ENCODE peak calls at places on chromosome 10, in five cellular contexts. One of them, this sample, is unnamed.
A peak's percentile ranks its signal among the peaks of the same experiment; 100 is the strongest.

GRCh38 chr10:7482992-7483391 is 72.2 kb upstream of the SFMBT2 start:
- DNase-seq in HCT116: no peak
- DNase-seq in K562: no peak
- DNase-seq in HepG2: no peak
- DNase-seq in GM12878: no peak
- DNase-seq in this sample: no peak

GRCh38 chr10:78899996-78900714 is 168.6 kb upstream of the ZMIZ1 start:
- DNase-seq in HCT116: no peak
- DNase-seq in K562: no peak
- DNase-seq in HepG2: peak; percentile 38
- DNase-seq in GM12878: no peak
- DNase-seq in this sample: peak; percentile 45

GRCh38 chr10:111057006-111057405 is 19.8 kb upstream of the ADRA2A start:
- DNase-seq in HCT116: no peak
- DNase-seq in K562: no peak
- DNase-seq in HepG2: no peak
- DNase-seq in GM12878: no peak
- DNase-seq in this sample: no peak

GRCh38 chr10:131841669-131842139 is 59.1 kb upstream of the PPP2R2D start:
- DNase-seq in HCT116: no peak
- DNase-seq in K562: no peak
- DNase-seq in HepG2: no peak
- DNase-seq in GM12878: no peak
- DNase-seq in this sample: no peak

GRCh38 chr10:23359692-23360380 is 15.2 kb upstream of the C10orf67 start:
- DNase-seq in HCT116: no peak
- DNase-seq in K562: no peak
- DNase-seq in HepG2: no peak
- DNase-seq in GM12878: no peak
- DNase-seq in this sample: no peak

GRCh38 chr10:15136960-15137359 is 31.5 kb downstream of the NMT2 start:
- DNase-seq in HCT116: no peak
- DNase-seq in K562: no peak
- DNase-seq in HepG2: peak; percentile 39
- DNase-seq in GM12878: no peak
- DNase-seq in this sample: no peak

GRCh38 chr10:80477813-80478212 is 23.7 kb downstream of the TSPAN14 start:
- DNase-seq in HCT116: peak; percentile 69
- DNase-seq in K562: peak; percentile 62
- DNase-seq in HepG2: no peak
- DNase-seq in GM12878: no peak
- DNase-seq in this sample: no peak

GRCh38 chr10:6162589-6163356 is 40.0 kb upstream of the PFKFB3 start:
- DNase-seq in HCT116: no peak
- DNase-seq in K562: peak; percentile 61
- DNase-seq in HepG2: no peak
- DNase-seq in GM12878: no peak
- DNase-seq in this sample: no peak

GRCh38 chr10:124152781-124153600 is 59.6 kb upstream of the CHST15 start:
- DNase-seq in HCT116: peak; percentile 100
- DNase-seq in K562: peak; percentile 1
- DNase-seq in HepG2: peak; percentile 54
- DNase-seq in GM12878: peak; percentile 65
- DNase-seq in this sample: no peak

GRCh38 chr10:9848981-9849380 is 1168.7 kb upstream of the CELF2 start:
- DNase-seq in HCT116: no peak
- DNase-seq in K562: no peak
- DNase-seq in HepG2: no peak
- DNase-seq in GM12878: no peak
- DNase-seq in this sample: no peak

GRCh38 chr10:6576326-6576725 is 3.8 kb downstream of the PRKCQ start:
- DNase-seq in HCT116: no peak
- DNase-seq in K562: no peak
- DNase-seq in HepG2: no peak
- DNase-seq in GM12878: no peak
- DNase-seq in this sample: no peak

GRCh38 chr10:15253951-15254807 is 85.7 kb upstream of the NMT2 start:
- DNase-seq in HCT116: no peak
- DNase-seq in K562: no peak
- DNase-seq in HepG2: no peak
- DNase-seq in GM12878: peak; percentile 26
- DNase-seq in this sample: no peak

GRCh38 chr10:86178401-86179142 is 188.0 kb downstream of the GRID1 start:
- DNase-seq in HCT116: peak; percentile 4
- DNase-seq in K562: peak; percentile 30
- DNase-seq in HepG2: peak; percentile 24
- DNase-seq in GM12878: no peak
- DNase-seq in this sample: peak; percentile 47

GRCh38 chr10:79391231-79392019 is 44.2 kb downstream of the PPIF start:
- DNase-seq in HCT116: no peak
- DNase-seq in K562: peak; percentile 96
- DNase-seq in HepG2: no peak
- DNase-seq in GM12878: no peak
- DNase-seq in this sample: peak; percentile 39

GRCh38 chr10:114684822-114685209 is 26.7 kb upstream of the ABLIM1 start:
- DNase-seq in HCT116: no peak
- DNase-seq in K562: no peak
- DNase-seq in HepG2: peak; percentile 95
- DNase-seq in GM12878: no peak
- DNase-seq in this sample: no peak

GRCh38 chr10:17512341-17513001 is 58.1 kb upstream of the ST8SIA6 start:
- DNase-seq in HCT116: peak; percentile 93
- DNase-seq in K562: peak; percentile 19
- DNase-seq in HepG2: no peak
- DNase-seq in GM12878: no peak
- DNase-seq in this sample: no peak

GRCh38 chr10:78333362-78334143 is 299.9 kb downstream of the RPS24 start:
- DNase-seq in HCT116: no peak
- DNase-seq in K562: no peak
- DNase-seq in HepG2: no peak
- DNase-seq in GM12878: no peak
- DNase-seq in this sample: no peak

GRCh38 chr10:119495061-119495505 is 47.4 kb downstream of the RGS10 start:
- DNase-seq in HCT116: no peak
- DNase-seq in K562: no peak
- DNase-seq in HepG2: no peak
- DNase-seq in GM12878: no peak
- DNase-seq in this sample: no peak

GRCh38 chr10:74855027-74855426 is 28.6 kb downstream of the KAT6B start:
- DNase-seq in HCT116: no peak
- DNase-seq in K562: peak; percentile 81
- DNase-seq in HepG2: no peak
- DNase-seq in GM12878: no peak
- DNase-seq in this sample: no peak

GRCh38 chr10:66586073-66586472 is 339.8 kb upstream of the LRRTM3 start:
- DNase-seq in HCT116: no peak
- DNase-seq in K562: no peak
- DNase-seq in HepG2: no peak
- DNase-seq in GM12878: no peak
- DNase-seq in this sample: peak; percentile 55

GRCh38 chr10:8616166-8616565 is 561.7 kb downstream of the GATA3 start:
- DNase-seq in HCT116: no peak
- DNase-seq in K562: no peak
- DNase-seq in HepG2: peak; percentile 28
- DNase-seq in GM12878: peak; percentile 19
- DNase-seq in this sample: no peak

GRCh38 chr10:62335326-62335725 is 38.8 kb upstream of the ZNF365 start:
- DNase-seq in HCT116: no peak
- DNase-seq in K562: no peak
- DNase-seq in HepG2: no peak
- DNase-seq in GM12878: no peak
- DNase-seq in this sample: no peak

GRCh38 chr10:131892817-131893675 is 7.8 kb upstream of the PPP2R2D start:
- DNase-seq in HCT116: no peak
- DNase-seq in K562: no peak
- DNase-seq in HepG2: no peak
- DNase-seq in GM12878: no peak
- DNase-seq in this sample: no peak

GRCh38 chr10:126846469-126846868 is 58.8 kb upstream of the DOCK1 start:
- DNase-seq in HCT116: no peak
- DNase-seq in K562: no peak
- DNase-seq in HepG2: no peak
- DNase-seq in GM12878: no peak
- DNase-seq in this sample: no peak

GRCh38 chr10:84360634-84361365 is 32.4 kb downstream of the CCSER2 start:
- DNase-seq in HCT116: no peak
- DNase-seq in K562: no peak
- DNase-seq in HepG2: no peak
- DNase-seq in GM12878: no peak
- DNase-seq in this sample: no peak

GRCh38 chr10:25689346-25690095 is 244.5 kb upstream of the MYO3A start:
- DNase-seq in HCT116: no peak
- DNase-seq in K562: no peak
- DNase-seq in HepG2: no peak
- DNase-seq in GM12878: no peak
- DNase-seq in this sample: no peak

GRCh38 chr10:79320785-79321493 is 26.3 kb upstream of the PPIF start:
- DNase-seq in HCT116: no peak
- DNase-seq in K562: no peak
- DNase-seq in HepG2: no peak
- DNase-seq in GM12878: no peak
- DNase-seq in this sample: no peak

GRCh38 chr10:112082134-112082533 is 101.4 kb downstream of the GPAM start:
- DNase-seq in HCT116: no peak
- DNase-seq in K562: no peak
- DNase-seq in HepG2: no peak
- DNase-seq in GM12878: no peak
- DNase-seq in this sample: no peak

GRCh38 chr10:51860257-51860656 is 160.9 kb upstream of the CSTF2T start:
- DNase-seq in HCT116: no peak
- DNase-seq in K562: no peak
- DNase-seq in HepG2: no peak
- DNase-seq in GM12878: no peak
- DNase-seq in this sample: no peak

GRCh38 chr10:36492590-36493510 is 632.5 kb upstream of the ANKRD30A start:
- DNase-seq in HCT116: no peak
- DNase-seq in K562: no peak
- DNase-seq in HepG2: no peak
- DNase-seq in GM12878: no peak
- DNase-seq in this sample: no peak

GRCh38 chr10:47165168-47165710 is 134.8 kb upstream of the GDF10 start:
- DNase-seq in HCT116: no peak
- DNase-seq in K562: no peak
- DNase-seq in HepG2: no peak
- DNase-seq in GM12878: no peak
- DNase-seq in this sample: no peak

GRCh38 chr10:124534231-124534798 is 72.7 kb downstream of the LHPP start:
- DNase-seq in HCT116: no peak
- DNase-seq in K562: peak; percentile 25
- DNase-seq in HepG2: no peak
- DNase-seq in GM12878: no peak
- DNase-seq in this sample: no peak

GRCh38 chr10:15472431-15473400 is 101.6 kb upstream of the FAM171A1 start:
- DNase-seq in HCT116: no peak
- DNase-seq in K562: no peak
- DNase-seq in HepG2: no peak
- DNase-seq in GM12878: no peak
- DNase-seq in this sample: peak; percentile 58

GRCh38 chr10:93413252-93413689 is 68.9 kb downstream of the MYOF start:
- DNase-seq in HCT116: no peak
- DNase-seq in K562: no peak
- DNase-seq in HepG2: no peak
- DNase-seq in GM12878: no peak
- DNase-seq in this sample: no peak

GRCh38 chr10:45649296-45649695 is 23.3 kb downstream of the ZFAND4 start:
- DNase-seq in HCT116: no peak
- DNase-seq in K562: no peak
- DNase-seq in HepG2: no peak
- DNase-seq in GM12878: no peak
- DNase-seq in this sample: no peak

GRCh38 chr10:33001908-33002492 is 44.0 kb upstream of the ITGB1 start:
- DNase-seq in HCT116: no peak
- DNase-seq in K562: no peak
- DNase-seq in HepG2: peak; percentile 63
- DNase-seq in GM12878: no peak
- DNase-seq in this sample: no peak

GRCh38 chr10:99123851-99124250 is 111.8 kb downstream of the HPSE2 start:
- DNase-seq in HCT116: no peak
- DNase-seq in K562: peak; percentile 7
- DNase-seq in HepG2: no peak
- DNase-seq in GM12878: no peak
- DNase-seq in this sample: no peak
- TF ChIP-seq SRF in HCT116: no peak
- TF ChIP-seq SRF in K562: no peak
- TF ChIP-seq SRF in HepG2: no peak
- TF ChIP-seq SRF in GM12878: no peak
- TF ChIP-seq SRF in this sample: no peak

DNA sequence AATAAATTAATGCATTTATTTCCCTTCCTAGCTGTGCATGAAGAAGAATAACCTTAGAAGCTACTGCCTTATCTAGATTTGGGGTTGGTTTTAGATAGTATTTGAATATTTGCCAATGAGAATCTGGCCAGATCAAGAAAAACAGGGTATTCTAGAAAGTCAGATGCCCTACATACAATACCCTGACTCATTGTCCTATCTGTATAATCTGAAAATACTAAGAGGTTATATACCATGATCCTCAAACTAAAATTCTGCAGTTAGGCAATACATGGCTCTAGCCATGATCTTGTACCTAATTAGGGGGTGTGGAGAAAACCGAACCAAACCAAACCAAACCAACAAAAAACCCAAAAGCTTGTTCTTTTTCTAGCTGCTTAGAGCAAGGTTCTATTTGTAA is 240.4 kb upstream of the LYZL1 start:
- DNase-seq in HCT116: no peak
- DNase-seq in K562: no peak
- DNase-seq in HepG2: no peak
- DNase-seq in GM12878: no peak
- DNase-seq in this sample: no peak
- TF ChIP-seq JUND in HCT116: no peak
- TF ChIP-seq JUND in K562: no peak
- TF ChIP-seq JUND in HepG2: no peak
- TF ChIP-seq JUND in GM12878: no peak
- TF ChIP-seq JUND in this sample: no peak

DNA sequence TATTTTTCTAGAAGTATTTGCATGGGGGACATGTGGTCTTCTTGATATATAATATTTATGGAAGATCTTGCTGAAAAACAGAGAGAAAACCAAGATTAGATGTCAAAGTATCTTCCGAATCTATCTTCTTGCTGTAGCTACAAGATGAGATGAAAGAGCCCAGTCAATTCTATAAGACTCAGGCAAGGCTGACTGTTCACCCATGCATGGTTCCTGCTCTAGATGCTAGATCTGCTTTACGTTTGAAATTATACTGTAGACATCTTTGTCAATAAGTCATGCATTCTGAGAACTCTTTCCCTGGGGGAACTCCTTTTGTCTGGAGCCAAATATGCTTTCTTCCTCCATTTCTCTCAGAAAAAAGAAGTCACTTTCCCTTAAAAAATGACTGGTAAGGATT is 1292.0 kb downstream of the XPNPEP1 start:
- DNase-seq in HCT116: no peak
- DNase-seq in K562: no peak
- DNase-seq in HepG2: no peak
- DNase-seq in GM12878: peak; percentile 23
- DNase-seq in this sample: no peak
- H2AFZ ChIP-seq in HCT116: no peak overlapping the region
- H2AFZ ChIP-seq in K562: no peak overlapping the region
- H2AFZ ChIP-seq in HepG2: no peak overlapping the region
- H2AFZ ChIP-seq in GM12878: no peak overlapping the region
- H2AFZ ChIP-seq in this sample: no peak overlapping the region

GRCh38 chr10:56605043-56605442 is 244.0 kb upstream of the ZWINT start:
- DNase-seq in HCT116: no peak
- DNase-seq in K562: no peak
- DNase-seq in HepG2: no peak
- DNase-seq in GM12878: no peak
- DNase-seq in this sample: no peak
- TF ChIP-seq SRF in HCT116: no peak
- TF ChIP-seq SRF in K562: no peak
- TF ChIP-seq SRF in HepG2: no peak
- TF ChIP-seq SRF in GM12878: no peak
- TF ChIP-seq SRF in this sample: no peak

This sample was measured in H1.